ENCODE peak calls at places on chromosomes 16 and 17, in four cellular contexts. K is stimulated activated CD4-positive, alpha-beta T cell treated with anti-CD3 and anti-CD28 coated beads, TNF-alpha, amount 100 ng/mL, for 48 hours; P is NCI-H2171 treated with DMSO at 0.1 percent for 48 hours; X is heart right ventricle. O is an unnamed sample.

GRCh38 chr17:63544467-63545301 is 5.6 kb upstream of the DCAF7 start:
- DNase-seq in P (no peak), X (no peak), K (no peak), O (no peak)

GRCh38 chr16:87206646-87207451 is 110.3 kb downstream of the C16orf95 start:
- DNase-seq in X (no peak), P (no peak), K (no peak), O (no peak)

GRCh38 chr16:77918792-77919707 is 103.3 kb upstream of the CLEC3A start:
- DNase-seq in X (no peak), K (no peak), P (no peak), O (no peak)

GRCh38 chr17:1931759-1932579 is 93.2 kb downstream of the RTN4RL1 start:
- DNase-seq in X (peak), K (no peak), P (peak), O (no peak)

GRCh38 chr16:3020247-3020603 is at the start of gene TNFRSF12A:
- DNase-seq in X (peak), K (no peak), P (peak), O (peak)

GRCh38 chr16:9334091-9334490 is 242.6 kb downstream of the HAPSTR1 start:
- DNase-seq in P (no peak), X (no peak), K (no peak), O (no peak)

GRCh38 chr16:69197573-69197972 is 10.6 kb downstream of the SNTB2 start:
- DNase-seq in X (no peak), K (no peak), P (no peak), O (no peak)

GRCh38 chr16:56777533-56777932 is 47.6 kb downstream of the NUP93 start:
- DNase-seq in K (no peak), P (no peak), X (no peak), O (no peak)

GRCh38 chr17:82317394-82318168 is at the start of gene CD7:
- DNase-seq in P (no peak), X (no peak), K (peak), O (no peak)

GRCh38 chr17:72119280-72119962 is 1.4 kb upstream of the SOX9 start:
- DNase-seq in X (no peak), P (no peak), K (no peak), O (no peak)

GRCh38 chr16:66437391-66437945 is 10.4 kb downstream of the BEAN1 start:
- DNase-seq in X (no peak), P (no peak), K (no peak), O (no peak)

GRCh38 chr17:43880420-43880991 is 26.8 kb downstream of the MPP2 start:
- DNase-seq in P (no peak), X (no peak), K (peak), O (peak)

GRCh38 chr16:29306953-29307597 is 99.4 kb downstream of the NPIPB11 start:
- DNase-seq in K (no peak), P (no peak), X (no peak), O (no peak)